ENCODE peak calls at places on chromosomes 2 and 18, in seven cellular contexts. One of them, this sample, is unnamed.

GRCh38 chr2:70904371-70905216 is 31.1 kb upstream of the ATP6V1B1 start:
- DNase-seq in mesendoderm: peak; percentile 46
- DNase-seq in H1: no peak
- DNase-seq in H9: peak; percentile 69
- DNase-seq in neuronal stem cell: no peak
- DNase-seq in IMR-90: no peak
- DNase-seq in mesenchymal stem cell: no peak
- DNase-seq in this sample: no peak

GRCh38 chr2:33946198-33946597 is 347.1 kb upstream of the FAM98A start:
- DNase-seq in neuronal stem cell: no peak
- DNase-seq in H1: no peak
- DNase-seq in IMR-90: no peak
- DNase-seq in mesenchymal stem cell: no peak
- DNase-seq in mesendoderm: no peak
- DNase-seq in H9: no peak
- DNase-seq in this sample: no peak

GRCh38 chr2:190533968-190534309 is 583 bp downstream of the NEMP2 start:
- DNase-seq in H1: no peak
- DNase-seq in mesendoderm: no peak
- DNase-seq in H9: no peak
- DNase-seq in mesenchymal stem cell: peak; percentile 22
- DNase-seq in neuronal stem cell: no peak
- DNase-seq in IMR-90: no peak
- DNase-seq in this sample: peak; percentile 29

GRCh38 chr2:186544255-186544675 is 45.6 kb upstream of the ITGAV start:
- DNase-seq in H9: no peak
- DNase-seq in mesendoderm: peak; percentile 95
- DNase-seq in mesenchymal stem cell: peak; percentile 98
- DNase-seq in H1: no peak
- DNase-seq in neuronal stem cell: peak; percentile 52
- DNase-seq in IMR-90: peak; percentile 93
- DNase-seq in this sample: peak; percentile 49

GRCh38 chr2:26299488-26300092 is 46.4 kb upstream of the SELENOI start:
- DNase-seq in H9: no peak
- DNase-seq in mesenchymal stem cell: peak; percentile 85
- DNase-seq in H1: peak; percentile 13
- DNase-seq in mesendoderm: peak; percentile 87
- DNase-seq in neuronal stem cell: peak; percentile 20
- DNase-seq in IMR-90: peak; percentile 68
- DNase-seq in this sample: peak; percentile 67

GRCh38 chr2:235082939-235083338 is 131.1 kb downstream of the SH3BP4 start:
- DNase-seq in mesendoderm: no peak
- DNase-seq in IMR-90: no peak
- DNase-seq in mesenchymal stem cell: no peak
- DNase-seq in neuronal stem cell: no peak
- DNase-seq in H9: no peak
- DNase-seq in H1: no peak
- DNase-seq in this sample: no peak

GRCh38 chr2:16161085-16161565 is 220.8 kb downstream of the MYCN start:
- DNase-seq in H1: no peak
- DNase-seq in mesendoderm: no peak
- DNase-seq in mesenchymal stem cell: no peak
- DNase-seq in IMR-90: no peak
- DNase-seq in neuronal stem cell: no peak
- DNase-seq in H9: no peak
- DNase-seq in this sample: no peak

GRCh38 chr2:172329404-172330059 is 97.9 kb upstream of the ITGA6 start:
- DNase-seq in IMR-90: no peak
- DNase-seq in H9: no peak
- DNase-seq in mesendoderm: no peak
- DNase-seq in mesenchymal stem cell: no peak
- DNase-seq in H1: no peak
- DNase-seq in neuronal stem cell: no peak
- DNase-seq in this sample: no peak

GRCh38 chr18:23574611-23575308 is 11.5 kb downstream of the NPC1 start:
- DNase-seq in mesenchymal stem cell: peak; percentile 53
- DNase-seq in IMR-90: no peak
- DNase-seq in H1: no peak
- DNase-seq in mesendoderm: peak; percentile 42
- DNase-seq in H9: no peak
- DNase-seq in neuronal stem cell: no peak
- DNase-seq in this sample: no peak

GRCh38 chr18:12310762-12311161 is 2.7 kb downstream of the TUBB6 start:
- DNase-seq in mesendoderm: no peak
- DNase-seq in H1: no peak
- DNase-seq in IMR-90: no peak
- DNase-seq in neuronal stem cell: no peak
- DNase-seq in mesenchymal stem cell: no peak
- DNase-seq in H9: no peak
- DNase-seq in this sample: peak; percentile 34

GRCh38 chr2:181829230-181829629 is 62.3 kb upstream of the ITPRID2 start:
- DNase-seq in mesenchymal stem cell: no peak
- DNase-seq in IMR-90: no peak
- DNase-seq in mesendoderm: no peak
- DNase-seq in neuronal stem cell: no peak
- DNase-seq in H9: no peak
- DNase-seq in H1: no peak
- DNase-seq in this sample: no peak

GRCh38 chr2:138565251-138565598 is 63.7 kb downstream of the SPOPL start:
- DNase-seq in IMR-90: no peak
- DNase-seq in neuronal stem cell: no peak
- DNase-seq in H1: no peak
- DNase-seq in mesendoderm: no peak
- DNase-seq in mesenchymal stem cell: no peak
- DNase-seq in H9: no peak
- DNase-seq in this sample: no peak

GRCh38 chr2:218406949-218407703 is 7.5 kb downstream of the CTDSP1 start:
- DNase-seq in H9: peak; percentile 51
- DNase-seq in mesenchymal stem cell: peak; percentile 60
- DNase-seq in IMR-90: peak; percentile 37
- DNase-seq in neuronal stem cell: no peak
- DNase-seq in mesendoderm: no peak
- DNase-seq in H1: no peak
- DNase-seq in this sample: no peak

GRCh38 chr18:63817441-63818051 is 42.3 kb downstream of the SERPINB7 start:
- DNase-seq in H1: no peak
- DNase-seq in mesenchymal stem cell: no peak
- DNase-seq in H9: no peak
- DNase-seq in mesendoderm: no peak
- DNase-seq in IMR-90: peak; percentile 71
- DNase-seq in neuronal stem cell: no peak
- DNase-seq in this sample: peak; percentile 85

GRCh38 chr2:121736140-121736461 is 574 bp downstream of the NIFK start:
- DNase-seq in H1: no peak
- DNase-seq in H9: no peak
- DNase-seq in neuronal stem cell: no peak
- DNase-seq in IMR-90: no peak
- DNase-seq in mesenchymal stem cell: no peak
- DNase-seq in mesendoderm: no peak
- DNase-seq in this sample: no peak

GRCh38 chr2:125086313-125087184 is 1061.5 kb downstream of the CNTNAP5 start:
- DNase-seq in neuronal stem cell: no peak
- DNase-seq in H1: no peak
- DNase-seq in H9: no peak
- DNase-seq in mesendoderm: no peak
- DNase-seq in mesenchymal stem cell: no peak
- DNase-seq in IMR-90: no peak
- DNase-seq in this sample: no peak

GRCh38 chr2:138059967-138060635 is 95.8 kb downstream of the HNMT start:
- DNase-seq in IMR-90: peak; percentile 41
- DNase-seq in neuronal stem cell: no peak
- DNase-seq in mesendoderm: no peak
- DNase-seq in H1: no peak
- DNase-seq in mesenchymal stem cell: peak; percentile 70
- DNase-seq in H9: no peak
- DNase-seq in this sample: no peak

GRCh38 chr18:63182861-63183260 is 136.7 kb downstream of the BCL2 start:
- DNase-seq in IMR-90: no peak
- DNase-seq in H1: no peak
- DNase-seq in mesenchymal stem cell: no peak
- DNase-seq in neuronal stem cell: no peak
- DNase-seq in mesendoderm: no peak
- DNase-seq in H9: no peak
- DNase-seq in this sample: peak; percentile 47

GRCh38 chr2:164675027-164675426 is 53.7 kb upstream of the GRB14 start:
- DNase-seq in H1: no peak
- DNase-seq in mesenchymal stem cell: no peak
- DNase-seq in IMR-90: no peak
- DNase-seq in neuronal stem cell: no peak
- DNase-seq in mesendoderm: no peak
- DNase-seq in H9: no peak
- DNase-seq in this sample: no peak

GRCh38 chr2:164675698-164676097 is 54.4 kb upstream of the GRB14 start:
- DNase-seq in mesendoderm: no peak
- DNase-seq in neuronal stem cell: no peak
- DNase-seq in H9: no peak
- DNase-seq in mesenchymal stem cell: no peak
- DNase-seq in H1: no peak
- DNase-seq in IMR-90: no peak
- DNase-seq in this sample: no peak

GRCh38 chr2:164678750-164679149 is 57.5 kb upstream of the GRB14 start:
- DNase-seq in IMR-90: no peak
- DNase-seq in H9: no peak
- DNase-seq in mesendoderm: no peak
- DNase-seq in mesenchymal stem cell: no peak
- DNase-seq in neuronal stem cell: no peak
- DNase-seq in H1: no peak
- DNase-seq in this sample: no peak

GRCh38 chr2:164677271-164677670 is 56.0 kb upstream of the GRB14 start:
- DNase-seq in IMR-90: no peak
- DNase-seq in H9: no peak
- DNase-seq in neuronal stem cell: no peak
- DNase-seq in H1: no peak
- DNase-seq in mesenchymal stem cell: no peak
- DNase-seq in mesendoderm: no peak
- DNase-seq in this sample: no peak

GRCh38 chr2:164677733-164678132 is 56.5 kb upstream of the GRB14 start:
- DNase-seq in neuronal stem cell: no peak
- DNase-seq in H9: no peak
- DNase-seq in IMR-90: no peak
- DNase-seq in H1: no peak
- DNase-seq in mesendoderm: no peak
- DNase-seq in mesenchymal stem cell: no peak
- DNase-seq in this sample: no peak
- H2AK5ac ChIP-seq in neuronal stem cell: no peak overlapping the region
- H2AK5ac ChIP-seq in H9: no peak overlapping the region
- H2AK5ac ChIP-seq in IMR-90: no peak overlapping the region
- H2AK5ac ChIP-seq in H1: no peak overlapping the region
- H2AK5ac ChIP-seq in mesendoderm: no peak overlapping the region
- H2AK5ac ChIP-seq in mesenchymal stem cell: no peak overlapping the region
- H2AK5ac ChIP-seq in this sample: no peak overlapping the region

GRCh38 chr2:66803651-66804050 is 368.7 kb downstream of the MEIS1 start:
- DNase-seq in H9: no peak
- DNase-seq in neuronal stem cell: no peak
- DNase-seq in mesendoderm: no peak
- DNase-seq in mesenchymal stem cell: no peak
- DNase-seq in IMR-90: peak; percentile 86
- DNase-seq in H1: no peak
- DNase-seq in this sample: no peak
- H2AK5ac ChIP-seq in H9: no peak overlapping the region
- H2AK5ac ChIP-seq in neuronal stem cell: no peak overlapping the region
- H2AK5ac ChIP-seq in mesendoderm: no peak overlapping the region
- H2AK5ac ChIP-seq in mesenchymal stem cell: no peak overlapping the region
- H2AK5ac ChIP-seq in IMR-90: no peak overlapping the region
- H2AK5ac ChIP-seq in H1: no peak overlapping the region
- H2AK5ac ChIP-seq in this sample: no peak overlapping the region

GRCh38 chr18:22006458-22006857 is 162.9 kb upstream of the GATA6 start:
- DNase-seq in mesenchymal stem cell: no peak
- DNase-seq in H9: no peak
- DNase-seq in mesendoderm: no peak
- DNase-seq in IMR-90: no peak
- DNase-seq in H1: no peak
- DNase-seq in neuronal stem cell: no peak
- DNase-seq in this sample: no peak

GRCh38 chr18:22001912-22002487 is 167.4 kb upstream of the GATA6 start:
- DNase-seq in mesendoderm: no peak
- DNase-seq in IMR-90: no peak
- DNase-seq in neuronal stem cell: no peak
- DNase-seq in H9: no peak
- DNase-seq in mesenchymal stem cell: no peak
- DNase-seq in H1: no peak
- DNase-seq in this sample: no peak

GRCh38 chr18:22009242-22009641 is 160.1 kb upstream of the GATA6 start:
- DNase-seq in IMR-90: no peak
- DNase-seq in H1: no peak
- DNase-seq in mesendoderm: no peak
- DNase-seq in neuronal stem cell: no peak
- DNase-seq in H9: no peak
- DNase-seq in mesenchymal stem cell: no peak
- DNase-seq in this sample: no peak

DNA sequence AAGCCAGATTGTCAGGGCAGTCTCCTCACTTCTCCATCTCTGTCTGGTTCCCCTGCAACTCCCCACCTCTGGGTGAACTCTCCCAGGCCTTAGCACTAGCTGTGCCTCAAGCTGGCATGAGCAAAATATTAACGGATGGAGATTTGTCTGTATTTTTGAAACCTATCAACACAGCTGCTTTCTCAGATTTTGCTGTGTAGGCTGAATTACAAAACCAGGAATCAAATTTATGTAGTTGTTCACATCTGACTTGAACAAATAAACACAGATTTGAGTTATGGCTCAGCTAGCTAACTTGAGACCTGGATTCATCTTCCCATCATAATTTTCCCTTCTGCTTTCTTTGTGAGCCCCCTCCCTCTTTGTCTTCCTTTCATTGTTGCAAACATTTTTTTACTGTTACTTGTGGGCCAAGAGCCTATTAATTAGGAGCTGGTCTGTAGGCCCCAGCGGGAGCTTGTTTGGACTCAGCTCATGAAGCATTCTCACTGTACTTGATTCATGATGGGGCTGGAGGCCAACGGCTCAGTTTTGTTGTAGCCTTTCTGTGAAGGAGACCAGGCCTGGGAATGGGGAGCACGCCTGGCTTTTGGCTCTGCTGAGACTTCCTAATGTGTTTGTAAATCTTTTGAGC is 164.1 kb upstream of the GATA6 start:
- DNase-seq in H1: no peak
- DNase-seq in mesenchymal stem cell: no peak
- DNase-seq in IMR-90: peak; percentile 7
- DNase-seq in neuronal stem cell: no peak
- DNase-seq in H9: no peak
- DNase-seq in mesendoderm: no peak
- DNase-seq in this sample: no peak
- H2AK5ac ChIP-seq in H1: no peak overlapping the region
- H2AK5ac ChIP-seq in mesenchymal stem cell: no peak overlapping the region
- H2AK5ac ChIP-seq in IMR-90: no peak overlapping the region
- H2AK5ac ChIP-seq in neuronal stem cell: no peak overlapping the region
- H2AK5ac ChIP-seq in H9: no peak overlapping the region
- H2AK5ac ChIP-seq in mesendoderm: no peak overlapping the region
- H2AK5ac ChIP-seq in this sample: no peak overlapping the region

DNA sequence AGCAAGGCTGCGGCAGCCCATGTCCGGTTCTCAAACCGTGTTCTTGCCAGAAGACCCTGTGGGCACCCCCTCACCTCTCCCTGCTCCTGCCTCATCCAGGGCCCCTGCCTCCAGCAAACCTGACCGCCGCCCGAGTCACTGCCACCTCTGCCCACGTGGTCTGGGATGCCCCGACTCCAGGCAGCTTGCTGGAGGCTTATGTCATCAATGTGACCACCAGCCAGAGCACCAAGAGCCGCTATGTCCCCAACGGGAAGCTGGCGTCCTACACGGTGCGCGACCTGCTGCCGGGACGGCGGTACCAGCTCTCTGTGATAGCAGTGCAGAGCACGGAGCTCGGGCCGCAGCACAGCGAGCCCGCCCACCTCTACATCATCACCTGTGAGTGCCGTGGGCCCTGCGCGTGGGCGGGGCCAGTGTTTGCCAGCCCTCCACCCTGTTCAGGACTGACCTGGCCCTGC is 32.2 kb downstream of the MTERF4 start:
- DNase-seq in IMR-90: no peak
- DNase-seq in mesenchymal stem cell: no peak
- DNase-seq in H9: peak; percentile 68
- DNase-seq in neuronal stem cell: no peak
- DNase-seq in mesendoderm: no peak
- DNase-seq in H1: no peak
- DNase-seq in this sample: no peak
- H2AK5ac ChIP-seq in IMR-90: no peak overlapping the region
- H2AK5ac ChIP-seq in mesenchymal stem cell: no peak overlapping the region
- H2AK5ac ChIP-seq in H9: no peak overlapping the region
- H2AK5ac ChIP-seq in neuronal stem cell: peak overlapping the region; percentile 70
- H2AK5ac ChIP-seq in mesendoderm: no peak overlapping the region
- H2AK5ac ChIP-seq in H1: no peak overlapping the region
- H2AK5ac ChIP-seq in this sample: no peak overlapping the region

This sample was measured in trophoblast cell.